ENCODE peak calls at places on chromosome 15, in four cellular contexts. One of them, this sample, is unnamed.

GRCh38 chr15:100623301-100623700 is 20.9 kb downstream of the ASB7 start:
- DNase-seq in brain microvascular endothelial cell: peak
- DNase-seq in gastrocnemius medialis: no peak
- DNase-seq in AG10803: peak
- DNase-seq in this sample: peak

GRCh38 chr15:42273900-42274692 is 863 bp upstream of the TMEM87A start:
- DNase-seq in gastrocnemius medialis: peak
- DNase-seq in brain microvascular endothelial cell: peak
- DNase-seq in AG10803: peak
- DNase-seq in this sample: peak

GRCh38 chr15:63349156-63349555 is 32.5 kb downstream of the CA12 start:
- DNase-seq in brain microvascular endothelial cell: no peak
- DNase-seq in AG10803: no peak
- DNase-seq in gastrocnemius medialis: no peak
- DNase-seq in this sample: peak

GRCh38 chr15:60138397-60138968 is 134.4 kb downstream of the FOXB1 start:
- DNase-seq in AG10803: no peak
- DNase-seq in gastrocnemius medialis: no peak
- DNase-seq in brain microvascular endothelial cell: no peak
- DNase-seq in this sample: no peak

GRCh38 chr15:85554852-85555521 is 174.6 kb downstream of the AKAP13 start:
- DNase-seq in brain microvascular endothelial cell: no peak
- DNase-seq in AG10803: no peak
- DNase-seq in gastrocnemius medialis: no peak
- DNase-seq in this sample: no peak

GRCh38 chr15:71003314-71003713 is 110.7 kb downstream of the LRRC49 start:
- DNase-seq in AG10803: peak
- DNase-seq in gastrocnemius medialis: no peak
- DNase-seq in brain microvascular endothelial cell: peak
- DNase-seq in this sample: peak

GRCh38 chr15:86165263-86166204 is 85.9 kb downstream of the AGBL1 start:
- DNase-seq in brain microvascular endothelial cell: no peak
- DNase-seq in gastrocnemius medialis: no peak
- DNase-seq in AG10803: peak
- DNase-seq in this sample: no peak

GRCh38 chr15:95760508-95760907 is 570.0 kb upstream of the NR2F2 start:
- DNase-seq in AG10803: peak
- DNase-seq in brain microvascular endothelial cell: no peak
- DNase-seq in gastrocnemius medialis: no peak
- DNase-seq in this sample: no peak

GRCh38 chr15:33831646-33832045 is 136.7 kb upstream of the CHRM5 start:
- DNase-seq in AG10803: no peak
- DNase-seq in brain microvascular endothelial cell: no peak
- DNase-seq in gastrocnemius medialis: no peak
- DNase-seq in this sample: no peak

GRCh38 chr15:88872706-88873105 is 22.6 kb downstream of the HAPLN3 start:
- DNase-seq in gastrocnemius medialis: no peak
- DNase-seq in AG10803: no peak
- DNase-seq in brain microvascular endothelial cell: no peak
- DNase-seq in this sample: peak

GRCh38 chr15:88711806-88712205 is 73.0 kb downstream of the ISG20 start:
- DNase-seq in brain microvascular endothelial cell: no peak
- DNase-seq in AG10803: peak
- DNase-seq in gastrocnemius medialis: no peak
- DNase-seq in this sample: no peak

GRCh38 chr15:72222433-72222832 is 8.6 kb downstream of the PKM start:
- DNase-seq in gastrocnemius medialis: peak
- DNase-seq in brain microvascular endothelial cell: no peak
- DNase-seq in AG10803: peak
- DNase-seq in this sample: peak

GRCh38 chr15:44028349-44028748 is 166.7 kb downstream of the FRMD5 start:
- DNase-seq in AG10803: no peak
- DNase-seq in brain microvascular endothelial cell: peak
- DNase-seq in gastrocnemius medialis: no peak
- DNase-seq in this sample: peak

GRCh38 chr15:57553526-57553925 is 38.2 kb upstream of the MYZAP start:
- DNase-seq in AG10803: no peak
- DNase-seq in gastrocnemius medialis: no peak
- DNase-seq in brain microvascular endothelial cell: no peak
- DNase-seq in this sample: no peak

GRCh38 chr15:64844576-64845140 is 2.9 kb downstream of the PLEKHO2 start:
- DNase-seq in AG10803: no peak
- DNase-seq in brain microvascular endothelial cell: no peak
- DNase-seq in gastrocnemius medialis: no peak
- DNase-seq in this sample: no peak

GRCh38 chr15:41648770-41649169 is 11.4 kb upstream of the MGA start:
- DNase-seq in gastrocnemius medialis: no peak
- DNase-seq in AG10803: peak
- DNase-seq in brain microvascular endothelial cell: peak
- DNase-seq in this sample: peak

GRCh38 chr15:89122532-89123525 is 34.6 kb downstream of the ABHD2 start:
- DNase-seq in gastrocnemius medialis: no peak
- DNase-seq in AG10803: peak
- DNase-seq in brain microvascular endothelial cell: no peak
- DNase-seq in this sample: peak

GRCh38 chr15:62656071-62656470 is 386.5 kb upstream of the TPM1 start:
- DNase-seq in brain microvascular endothelial cell: no peak
- DNase-seq in AG10803: no peak
- DNase-seq in gastrocnemius medialis: no peak
- DNase-seq in this sample: no peak

GRCh38 chr15:25783607-25784131 is 79.5 kb downstream of the ATP10A start:
- DNase-seq in gastrocnemius medialis: no peak
- DNase-seq in brain microvascular endothelial cell: no peak
- DNase-seq in AG10803: peak
- DNase-seq in this sample: no peak

GRCh38 chr15:62324382-62324781 is 159.3 kb upstream of the C2CD4B start:
- DNase-seq in AG10803: peak
- DNase-seq in gastrocnemius medialis: no peak
- DNase-seq in brain microvascular endothelial cell: no peak
- DNase-seq in this sample: no peak

GRCh38 chr15:66931768-66932633 is 133.4 kb upstream of the SMAD3 start:
- DNase-seq in gastrocnemius medialis: no peak
- DNase-seq in brain microvascular endothelial cell: peak
- DNase-seq in AG10803: peak
- DNase-seq in this sample: peak

GRCh38 chr15:63403254-63403945 is 21.8 kb upstream of the CA12 start:
- DNase-seq in AG10803: no peak
- DNase-seq in gastrocnemius medialis: no peak
- DNase-seq in brain microvascular endothelial cell: no peak
- DNase-seq in this sample: no peak

GRCh38 chr15:90530250-90531051 is 728 bp downstream of the CRTC3 start:
- DNase-seq in gastrocnemius medialis: peak
- DNase-seq in AG10803: peak
- DNase-seq in brain microvascular endothelial cell: no peak
- DNase-seq in this sample: peak

GRCh38 chr15:58701376-58701775 is 48.1 kb downstream of the ADAM10 start:
- DNase-seq in AG10803: peak
- DNase-seq in gastrocnemius medialis: no peak
- DNase-seq in brain microvascular endothelial cell: no peak
- DNase-seq in this sample: no peak

GRCh38 chr15:78732634-78733033 is 78.6 kb downstream of the ADAMTS7 start:
- DNase-seq in gastrocnemius medialis: no peak
- DNase-seq in brain microvascular endothelial cell: no peak
- DNase-seq in AG10803: no peak
- DNase-seq in this sample: no peak

GRCh38 chr15:71532994-71533393 is 277.4 kb upstream of the NR2E3 start:
- DNase-seq in brain microvascular endothelial cell: peak
- DNase-seq in gastrocnemius medialis: no peak
- DNase-seq in AG10803: peak
- DNase-seq in this sample: peak

GRCh38 chr15:41971089-41971892 is 1.1 kb downstream of the EHD4 start:
- DNase-seq in gastrocnemius medialis: peak
- DNase-seq in AG10803: peak
- DNase-seq in brain microvascular endothelial cell: peak
- DNase-seq in this sample: peak

GRCh38 chr15:65099336-65099735 is 15.7 kb downstream of the UBAP1L start:
- DNase-seq in gastrocnemius medialis: no peak
- DNase-seq in AG10803: no peak
- DNase-seq in brain microvascular endothelial cell: no peak
- DNase-seq in this sample: no peak

DNA sequence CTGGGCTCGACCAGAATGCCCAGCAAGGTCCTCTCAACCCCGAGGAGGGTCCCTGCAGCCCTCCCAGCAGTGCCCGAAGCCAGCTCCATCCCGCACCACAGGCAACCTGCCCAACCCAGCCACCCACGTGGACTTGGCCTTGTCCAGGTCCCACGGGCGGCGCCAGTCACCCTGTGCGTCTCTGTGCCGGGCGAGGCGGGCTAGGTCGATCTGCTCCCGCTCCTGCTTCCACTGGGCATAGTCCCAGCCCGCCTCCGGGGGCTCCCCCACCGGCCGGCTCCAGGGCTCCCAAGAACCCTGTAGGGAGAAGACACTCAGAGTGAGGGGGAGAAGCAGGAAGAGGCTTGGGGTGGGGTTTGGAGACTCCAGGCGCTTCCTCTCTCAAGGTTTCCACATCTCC is 3.1 kb downstream of the CCDC9B start:
- DNase-seq in gastrocnemius medialis: no peak
- DNase-seq in AG10803: no peak
- DNase-seq in brain microvascular endothelial cell: no peak
- DNase-seq in this sample: no peak
- H3K4me3 ChIP-seq in gastrocnemius medialis: no peak
- H3K4me3 ChIP-seq in AG10803: peak
- H3K4me3 ChIP-seq in brain microvascular endothelial cell: no peak
- H3K4me3 ChIP-seq in this sample: no peak

GRCh38 chr15:31569836-31570235 is 243.2 kb downstream of the KLF13 start:
- DNase-seq in gastrocnemius medialis: no peak
- DNase-seq in brain microvascular endothelial cell: no peak
- DNase-seq in AG10803: no peak
- DNase-seq in this sample: no peak

GRCh38 chr15:31570591-31570990 is 244.0 kb downstream of the KLF13 start:
- DNase-seq in gastrocnemius medialis: no peak
- DNase-seq in AG10803: no peak
- DNase-seq in brain microvascular endothelial cell: no peak
- DNase-seq in this sample: no peak

GRCh38 chr15:31573759-31574158 is 247.1 kb downstream of the KLF13 start:
- DNase-seq in brain microvascular endothelial cell: no peak
- DNase-seq in gastrocnemius medialis: no peak
- DNase-seq in AG10803: no peak
- DNase-seq in this sample: no peak

GRCh38 chr15:31574761-31575160 is 248.1 kb downstream of the KLF13 start:
- DNase-seq in brain microvascular endothelial cell: no peak
- DNase-seq in AG10803: no peak
- DNase-seq in gastrocnemius medialis: no peak
- DNase-seq in this sample: peak

GRCh38 chr15:31571676-31572075 is 245.0 kb downstream of the KLF13 start:
- DNase-seq in AG10803: no peak
- DNase-seq in brain microvascular endothelial cell: no peak
- DNase-seq in gastrocnemius medialis: no peak
- DNase-seq in this sample: peak
- TF ChIP-seq CTCF in AG10803: peak
- TF ChIP-seq CTCF in brain microvascular endothelial cell: peak
- TF ChIP-seq CTCF in gastrocnemius medialis: no peak
- TF ChIP-seq CTCF in this sample: peak

DNA sequence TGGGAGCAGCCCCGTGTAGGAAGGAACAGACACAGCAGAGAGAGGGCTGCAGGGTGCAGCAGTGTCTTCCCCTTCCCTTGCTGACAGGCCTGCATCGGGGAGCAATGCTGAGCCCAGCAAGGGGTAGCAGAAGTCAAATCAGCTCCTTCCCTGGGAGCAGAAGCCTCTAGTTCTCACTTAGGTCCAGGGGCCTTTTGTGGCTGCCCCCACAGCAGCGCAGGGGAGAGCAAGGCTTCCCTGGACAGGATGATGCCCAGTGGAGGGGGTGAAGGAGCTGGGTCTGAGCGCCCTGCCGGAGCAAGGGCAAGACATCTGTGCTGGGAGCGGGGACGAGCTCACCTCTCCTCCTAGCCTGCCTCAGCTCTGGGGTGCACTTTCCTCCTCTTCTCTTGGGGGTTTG is 827 bp downstream of the PLCB2 start:
- DNase-seq in AG10803: no peak
- DNase-seq in brain microvascular endothelial cell: no peak
- DNase-seq in gastrocnemius medialis: no peak
- DNase-seq in this sample: no peak
- H3K4me3 ChIP-seq in AG10803: no peak
- H3K4me3 ChIP-seq in brain microvascular endothelial cell: no peak
- H3K4me3 ChIP-seq in gastrocnemius medialis: no peak
- H3K4me3 ChIP-seq in this sample: no peak

GRCh38 chr15:77693576-77693975 is 60.9 kb upstream of the LINGO1 start:
- DNase-seq in AG10803: no peak
- DNase-seq in brain microvascular endothelial cell: no peak
- DNase-seq in gastrocnemius medialis: no peak
- DNase-seq in this sample: no peak
- TF ChIP-seq CTCF in AG10803: no peak
- TF ChIP-seq CTCF in brain microvascular endothelial cell: no peak
- TF ChIP-seq CTCF in gastrocnemius medialis: no peak
- TF ChIP-seq CTCF in this sample: no peak

GRCh38 chr15:45376300-45376928 is 1.9 kb downstream of the GATM start:
- DNase-seq in AG10803: no peak
- DNase-seq in gastrocnemius medialis: no peak
- DNase-seq in brain microvascular endothelial cell: no peak
- DNase-seq in this sample: no peak
- H3K4me3 ChIP-seq in AG10803: no peak
- H3K4me3 ChIP-seq in gastrocnemius medialis: no peak
- H3K4me3 ChIP-seq in brain microvascular endothelial cell: no peak
- H3K4me3 ChIP-seq in this sample: no peak

GRCh38 chr15:81292516-81293001 is 31.4 kb downstream of the STARD5 start:
- DNase-seq in AG10803: no peak
- DNase-seq in gastrocnemius medialis: no peak
- DNase-seq in brain microvascular endothelial cell: no peak
- DNase-seq in this sample: no peak

GRCh38 chr15:81295466-81296145 is 28.3 kb downstream of the STARD5 start:
- DNase-seq in brain microvascular endothelial cell: no peak
- DNase-seq in gastrocnemius medialis: no peak
- DNase-seq in AG10803: peak
- DNase-seq in this sample: no peak

GRCh38 chr15:81296218-81296617 is 27.7 kb downstream of the STARD5 start:
- DNase-seq in gastrocnemius medialis: no peak
- DNase-seq in brain microvascular endothelial cell: no peak
- DNase-seq in AG10803: no peak
- DNase-seq in this sample: no peak

GRCh38 chr15:81293728-81294500 is 30.0 kb downstream of the STARD5 start:
- DNase-seq in brain microvascular endothelial cell: no peak
- DNase-seq in gastrocnemius medialis: no peak
- DNase-seq in AG10803: no peak
- DNase-seq in this sample: no peak

DNA sequence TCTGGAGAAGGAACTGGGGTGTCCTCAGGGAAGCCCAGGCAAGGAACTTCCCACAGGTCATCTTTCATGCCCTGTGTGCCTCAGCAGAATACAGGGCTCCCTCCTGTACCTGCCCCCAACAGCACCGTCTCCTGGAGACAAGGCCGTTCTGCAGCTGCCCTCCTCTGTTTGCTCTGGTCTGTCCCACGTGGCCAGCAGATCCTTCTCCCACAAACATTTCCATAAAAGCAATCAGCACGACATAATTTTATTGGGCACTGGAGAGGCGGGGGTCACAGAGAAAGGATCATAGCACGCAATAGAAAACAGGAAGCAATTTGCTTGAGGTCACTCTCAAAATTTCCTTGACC is 29.5 kb downstream of the STARD5 start:
- DNase-seq in gastrocnemius medialis: no peak
- DNase-seq in AG10803: no peak
- DNase-seq in brain microvascular endothelial cell: no peak
- DNase-seq in this sample: no peak
- TF ChIP-seq CTCF in gastrocnemius medialis: no peak
- TF ChIP-seq CTCF in AG10803: no peak
- TF ChIP-seq CTCF in brain microvascular endothelial cell: peak
- TF ChIP-seq CTCF in this sample: no peak